ENCODE peak calls at places on chromosomes 4 and X, in eight cellular contexts. G, A, V, U, W, C, Y and B are unnamed samples.

GRCh38 chr4:66564901-66565648 is 894.8 kb upstream of the EPHA5 start:
- DNase-seq in G (peak), A (no peak), V (no peak), U (no peak), W (no peak), C (no peak), Y (no peak), B (peak)

GRCh38 chr4:65646136-65646535 is 24.2 kb downstream of the EPHA5 start:
- DNase-seq in G (peak), A (no peak), V (no peak), U (no peak), W (no peak), C (no peak), Y (no peak), B (no peak)

GRCh38 chrX:148500428-148501120 is at the start of gene AFF2:
- DNase-seq in G (peak), A (no peak), V (no peak), U (peak), W (no peak), C (peak), Y (no peak), B (peak)

GRCh38 chr4:148026022-148026421 is 294.1 kb downstream of the ARHGAP10 start:
- DNase-seq in G (peak), A (no peak), V (no peak), U (no peak), W (no peak), C (no peak), Y (no peak), B (peak)

GRCh38 chr4:151045907-151046306 is 30.8 kb upstream of the LRBA start:
- DNase-seq in G (no peak), A (no peak), V (no peak), U (no peak), W (no peak), C (peak), Y (no peak), B (no peak)

GRCh38 chrX:138710866-138711331 is 618 bp downstream of the FGF13 start:
- DNase-seq in G (peak), A (no peak), V (no peak), U (no peak), W (no peak), C (no peak), Y (no peak), B (no peak)

GRCh38 chr4:186762865-186763264 is 39.2 kb upstream of the FAT1 start:
- DNase-seq in G (no peak), A (no peak), V (no peak), U (no peak), W (no peak), C (no peak), Y (no peak), B (no peak)

GRCh38 chr4:187077749-187078148 is 354.1 kb upstream of the FAT1 start:
- DNase-seq in G (no peak), A (no peak), V (no peak), U (no peak), W (no peak), C (no peak), Y (no peak), B (no peak)

GRCh38 chrX:51035746-51036145 is 125.2 kb downstream of the BMP15 start:
- DNase-seq in G (no peak), A (no peak), V (no peak), U (no peak), W (no peak), C (no peak), Y (no peak), B (no peak)

GRCh38 chr4:78612398-78613005 is 60.9 kb downstream of the ANXA3 start:
- DNase-seq in G (peak), A (no peak), V (no peak), U (no peak), W (no peak), C (no peak), Y (no peak), B (peak)

GRCh38 chrX:115259238-115259875 is 25.5 kb upstream of the LRCH2 start:
- DNase-seq in G (peak), A (no peak), V (no peak), U (no peak), W (no peak), C (no peak), Y (no peak), B (no peak)

GRCh38 chrX:116749943-116750342 is 287.2 kb upstream of the CT83 start:
- DNase-seq in G (no peak), A (no peak), V (no peak), U (no peak), W (no peak), C (peak), Y (peak), B (no peak)

GRCh38 chr4:113442821-113443220 is 318.7 kb downstream of the CAMK2D start:
- DNase-seq in G (peak), A (no peak), V (no peak), U (no peak), W (no peak), C (no peak), Y (no peak), B (no peak)